ENCODE peak calls at places on chromosomes 1 and 21, in four cellular contexts. U is GM23248, X is aorta, J is colonic mucosa. L is an unnamed sample. For H3K9me3 and H3K4me1, the result is how much of the 10 kb centered on the place peaks cover.

GRCh38 chr1:223401873-223402789 is 8.9 kb downstream of the CCDC185 start:
- DNase-seq in J (no peak), X (no peak), U (peak), L (no peak)

GRCh38 chr1:65232402-65233122 is 76.8 kb upstream of the DNAJC6 start:
- DNase-seq in U (peak), J (no peak), X (no peak), L (no peak)

GRCh38 chr1:1687846-1688245 is 4.7 kb downstream of the SLC35E2B start:
- DNase-seq in U (no peak), J (no peak), X (no peak), L (no peak)

GRCh38 chr1:8314346-8315280 is 3.3 kb upstream of the SLC45A1 start:
- DNase-seq in J (peak), X (peak), U (peak), L (peak)

GRCh38 chr1:13543927-13544556 is 30.2 kb upstream of the LRRC38 start:
- DNase-seq in U (peak), X (no peak), J (no peak), L (peak)

GRCh38 chr1:119674835-119675289 is 26.8 kb upstream of the ZNF697 start:
- DNase-seq in X (no peak), J (peak), U (peak), L (no peak)

GRCh38 chr1:160211010-160211790 is 6.0 kb downstream of the PEA15 start:
- DNase-seq in U (peak), X (no peak), J (no peak), L (no peak)

GRCh38 chr1:34631126-34631525 is 123.7 kb upstream of the GJB5 start:
- DNase-seq in J (no peak), U (no peak), X (no peak), L (no peak)

GRCh38 chr1:206506803-206507394 is 432 bp upstream of the RASSF5 start:
- DNase-seq in U (no peak), X (peak), J (no peak), L (no peak)

GRCh38 chr1:162856260-162856659 is 4.7 kb downstream of the CCDC190 start:
- DNase-seq in U (peak), J (no peak), X (no peak), L (no peak)

GRCh38 chr1:26360051-26360806 is 6.3 kb upstream of the CRYBG2 start:
- DNase-seq in J (no peak), U (no peak), X (no peak), L (no peak)

GRCh38 chr1:226204198-226204597 is 17.7 kb upstream of the ACBD3 start:
- DNase-seq in U (no peak), J (no peak), X (no peak), L (no peak)

GRCh38 chr1:13930151-13930550 is 230.2 kb downstream of the PRDM2 start:
- DNase-seq in J (peak), X (no peak), U (no peak), L (no peak)

GRCh38 chr21:38958940-38959685 is 153.4 kb downstream of the ETS2 start:
- DNase-seq in U (peak), X (no peak), J (peak), L (no peak)

GRCh38 chr1:2469103-2469940 is 6.8 kb upstream of the PLCH2 start:
- DNase-seq in X (no peak), U (no peak), J (no peak), L (no peak)

GRCh38 chr1:176567190-176567794 is 104.3 kb downstream of the PAPPA2 start:
- DNase-seq in J (no peak), X (no peak), U (peak), L (peak)

GRCh38 chr1:87305762-87306161 is 22.9 kb upstream of the LMO4 start:
- DNase-seq in J (no peak), U (peak), X (no peak), L (no peak)

GRCh38 chr1:160257411-160258015 is 4.8 kb downstream of the DCAF8 start:
- DNase-seq in X (no peak), U (no peak), J (no peak), L (no peak)

GRCh38 chr21:45467221-45467779 is 62.3 kb downstream of the COL18A1 start:
- DNase-seq in J (no peak), U (peak), X (peak), L (no peak)

GRCh38 chr1:119435061-119435460 is 20.1 kb downstream of the HSD3B2 start:
- DNase-seq in U (peak), J (no peak), X (no peak), L (no peak)

GRCh38 chr1:111754964-111755320 is 759 bp upstream of the DDX20 start:
- DNase-seq in U (peak), J (peak), X (peak), L (no peak)

GRCh38 chr1:110005971-110006370 is 21.4 kb downstream of the AHCYL1 start:
- DNase-seq in U (peak), X (no peak), J (no peak), L (no peak)

GRCh38 chr1:11357291-11357690 is 84.3 kb downstream of the UBIAD1 start:
- DNase-seq in X (no peak), U (no peak), J (no peak), L (no peak)

GRCh38 chr1:95496792-95497191 is 262.8 kb downstream of the RWDD3 start:
- DNase-seq in X (no peak), U (no peak), J (no peak), L (no peak)

GRCh38 chr1:53314096-53314495 is 13.8 kb downstream of the LRP8 start:
- DNase-seq in X (no peak), U (no peak), J (no peak), L (no peak)

GRCh38 chr1:116544588-116545358 is 26.1 kb downstream of the CD58 start:
- DNase-seq in X (no peak), J (no peak), U (no peak), L (no peak)

GRCh38 chr21:35050348-35051286 is 1.5 kb upstream of the RUNX1 start:
- DNase-seq in J (no peak), U (peak), X (no peak), L (no peak)
- H3K27ac ChIP-seq in J (peak), U (peak), X (no peak), L (no peak)

GRCh38 chr1:147238925-147239820 is 3.3 kb upstream of the CHD1L start:
- DNase-seq in J (no peak), X (no peak), U (no peak), L (no peak)
- H3K9me3 ChIP-seq in J (under half), X (under half), U (under half), L (under half)

GRCh38 chr1:202086579-202087350 is 36.0 kb upstream of the GPR37L1 start:
- DNase-seq in J (peak), X (no peak), U (no peak), L (peak)
- H3K4me1 ChIP-seq in J (under half), X (under half), U (under half), L (under half)

GRCh38 chr1:9444532-9444931 is 94.7 kb upstream of the SLC25A33 start:
- DNase-seq in U (no peak), X (no peak), J (no peak), L (no peak)
- H3K27ac ChIP-seq in U (no peak), X (no peak), J (no peak), L (peak)

DNA sequence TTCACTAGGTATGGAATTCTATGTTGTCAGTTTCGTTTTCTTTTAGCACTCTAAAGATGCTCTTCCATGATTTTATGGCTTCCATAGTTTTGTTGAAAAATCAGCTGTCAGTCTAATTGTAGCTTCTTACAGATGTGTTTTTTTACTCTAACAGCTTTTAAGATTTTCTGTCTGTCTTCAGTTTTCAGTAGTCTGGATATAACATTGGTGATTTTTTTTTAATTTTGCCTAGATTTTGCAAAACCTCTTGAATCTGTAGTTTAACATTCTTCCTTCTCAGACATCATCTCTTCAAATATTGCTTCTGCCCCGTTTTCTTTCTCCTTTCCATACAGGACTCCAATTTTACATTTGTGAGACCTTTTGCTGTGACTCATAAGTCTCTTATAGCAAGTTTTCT is 17.9 kb upstream of the DYRK1A start:
- DNase-seq in J (no peak), X (no peak), U (peak), L (no peak)
- H3K9me3 ChIP-seq in J (under half), X (under half), U (under half), L (under half)

DNA sequence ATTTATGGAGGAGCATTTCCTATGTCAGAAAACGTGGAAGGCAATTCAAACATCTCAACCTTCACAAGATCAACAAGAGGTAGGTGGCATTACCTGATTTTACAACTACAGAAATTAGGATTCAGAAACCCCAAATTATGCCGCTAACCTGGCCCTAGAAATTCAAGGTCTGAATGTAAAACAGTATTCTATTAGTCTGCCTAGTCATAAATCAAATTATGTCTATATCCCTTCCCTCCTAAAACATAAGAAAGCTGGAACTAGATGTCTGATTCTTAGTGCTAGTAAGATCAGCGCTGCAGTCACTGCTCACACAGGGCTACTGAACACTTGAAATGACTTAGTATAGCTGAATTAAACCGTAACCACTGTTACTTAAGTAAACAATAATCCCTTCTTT is 1.4 kb downstream of the TOMM20 start:
- DNase-seq in U (peak), J (no peak), X (no peak), L (no peak)
- H3K4me1 ChIP-seq in U (under half), J (under half), X (under half), L (under half)

L was measured in prostate gland.